ENCODE peak calls at places on chromosome 12, in seven cellular contexts. H, E, I, L, A, V and S are unnamed samples. For H3K4me1 and H3K9me3, the result is how much of the 10 kb centered on the place peaks cover.

GRCh38 chr12:4417471-4417870 is 28.1 kb downstream of the FGF6 start:
- DNase-seq in H (no peak), E (no peak), I (no peak), L (no peak), A (peak), V (peak), S (no peak)

GRCh38 chr12:70576341-70577282 is 60.6 kb downstream of the PTPRB start:
- DNase-seq in H (no peak), E (no peak), I (no peak), L (no peak), A (no peak), V (no peak), S (no peak)

GRCh38 chr12:92140919-92141536 is 4.6 kb downstream of the BTG1 start:
- DNase-seq in H (no peak), E (no peak), I (no peak), L (no peak), A (no peak), V (no peak), S (no peak)

GRCh38 chr12:80208081-80208480 is 108.7 kb downstream of the OTOGL start:
- DNase-seq in H (no peak), E (no peak), I (no peak), L (no peak), A (no peak), V (no peak), S (no peak)

GRCh38 chr12:29591140-29592020 is 93.9 kb upstream of the OVCH1 start:
- DNase-seq in H (no peak), E (no peak), I (no peak), L (no peak), A (peak), V (no peak), S (peak)

GRCh38 chr12:78746001-78746400 is 118.6 kb upstream of the SYT1 start:
- DNase-seq in H (no peak), E (no peak), I (no peak), L (no peak), A (no peak), V (no peak), S (no peak)

GRCh38 chr12:77049767-77050353 is 15.5 kb downstream of the E2F7 start:
- DNase-seq in H (no peak), E (peak), I (no peak), L (no peak), A (no peak), V (peak), S (no peak)

GRCh38 chr12:2853626-2854025 is 3.2 kb downstream of the TEX52 start:
- DNase-seq in H (peak), E (peak), I (peak), L (peak), A (peak), V (peak), S (peak)

GRCh38 chr12:128813392-128813791 is 10.4 kb downstream of the SLC15A4 start:
- DNase-seq in H (no peak), E (peak), I (no peak), L (no peak), A (no peak), V (no peak), S (no peak)

GRCh38 chr12:102958073-102958829 is 777 bp downstream of the ASCL1 start:
- DNase-seq in H (peak), E (no peak), I (no peak), L (no peak), A (peak), V (no peak), S (no peak)

GRCh38 chr12:114305446-114305845 is 100.5 kb downstream of the TBX5 start:
- DNase-seq in H (no peak), E (no peak), I (no peak), L (no peak), A (no peak), V (no peak), S (no peak)

GRCh38 chr12:55705802-55706402 is 1.8 kb downstream of the ITGA7 start:
- DNase-seq in H (no peak), E (no peak), I (no peak), L (no peak), A (peak), V (no peak), S (peak)

GRCh38 chr12:96091833-96092232 is 56.4 kb upstream of the LTA4H start:
- DNase-seq in H (no peak), E (no peak), I (no peak), L (no peak), A (peak), V (no peak), S (no peak)

GRCh38 chr12:120342567-120343537 is 15.3 kb upstream of the PLA2G1B start:
- DNase-seq in H (no peak), E (no peak), I (no peak), L (no peak), A (no peak), V (no peak), S (no peak)

GRCh38 chr12:131865196-131865875 is 29.1 kb upstream of the ULK1 start:
- DNase-seq in H (no peak), E (no peak), I (no peak), L (no peak), A (no peak), V (no peak), S (no peak)

GRCh38 chr12:1773937-1774655 is 46.3 kb upstream of the LRTM2 start:
- DNase-seq in H (no peak), E (no peak), I (no peak), L (no peak), A (no peak), V (no peak), S (no peak)

GRCh38 chr12:73935817-73936216 is 601.8 kb upstream of the ATXN7L3B start:
- DNase-seq in H (no peak), E (no peak), I (no peak), L (no peak), A (no peak), V (no peak), S (no peak)

GRCh38 chr12:5102261-5102789 is 58.6 kb downstream of the KCNA5 start:
- DNase-seq in H (no peak), E (no peak), I (no peak), L (no peak), A (no peak), V (no peak), S (no peak)

GRCh38 chr12:51254592-51254991 is 15.6 kb downstream of the SMAGP start:
- DNase-seq in H (no peak), E (no peak), I (no peak), L (no peak), A (no peak), V (no peak), S (no peak)

GRCh38 chr12:5243014-5243413 is 188.9 kb upstream of the NTF3 start:
- DNase-seq in H (no peak), E (no peak), I (no peak), L (no peak), A (no peak), V (no peak), S (no peak)

GRCh38 chr12:2666411-2666810 is 128.4 kb upstream of the FKBP4 start:
- DNase-seq in H (no peak), E (no peak), I (no peak), L (no peak), A (peak), V (no peak), S (no peak)

GRCh38 chr12:52041695-52042123 is 9.5 kb upstream of the NR4A1 start:
- DNase-seq in H (no peak), E (peak), I (no peak), L (peak), A (peak), V (no peak), S (no peak)

GRCh38 chr12:59929091-59929490 is 333.3 kb downstream of the SLC16A7 start:
- DNase-seq in H (no peak), E (peak), I (peak), L (no peak), A (no peak), V (no peak), S (no peak)

GRCh38 chr12:2623472-2623871 is 171.3 kb upstream of the FKBP4 start:
- DNase-seq in H (no peak), E (no peak), I (no peak), L (no peak), A (no peak), V (no peak), S (no peak)

GRCh38 chr12:126891789-126892188 is 1375.2 kb upstream of the TMEM132C start:
- DNase-seq in H (no peak), E (no peak), I (no peak), L (no peak), A (peak), V (no peak), S (no peak)

GRCh38 chr12:106227641-106228319 is 20.0 kb downstream of the CKAP4 start:
- DNase-seq in H (peak), E (peak), I (peak), L (no peak), A (peak), V (no peak), S (no peak)

GRCh38 chr12:26830783-26831601 is 2.0 kb downstream of the ITPR2 start:
- DNase-seq in H (no peak), E (peak), I (no peak), L (no peak), A (peak), V (no peak), S (no peak)
- H3K4me1 ChIP-seq in H (under half), E (under half), I (under half), L (under half), A (under half), V (under half), S (under half)

GRCh38 chr12:10900972-10901371 is 8.4 kb downstream of the TAS2R13 start:
- DNase-seq in H (no peak), E (no peak), I (no peak), L (no peak), A (no peak), V (no peak), S (no peak)

GRCh38 chr12:10900530-10900929 is 8.8 kb downstream of the TAS2R13 start:
- DNase-seq in H (no peak), E (no peak), I (no peak), L (no peak), A (no peak), V (no peak), S (no peak)

GRCh38 chr12:10904686-10905085 is 4.7 kb downstream of the TAS2R13 start:
- DNase-seq in H (no peak), E (no peak), I (no peak), L (no peak), A (no peak), V (no peak), S (no peak)

GRCh38 chr12:10896854-10897253 is 12.5 kb downstream of the TAS2R13 start:
- DNase-seq in H (no peak), E (no peak), I (no peak), L (no peak), A (no peak), V (no peak), S (no peak)

GRCh38 chr12:10901427-10901826 is 7.9 kb downstream of the TAS2R13 start:
- DNase-seq in H (no peak), E (no peak), I (no peak), L (no peak), A (no peak), V (no peak), S (no peak)
- TF ChIP-seq CTCF in H (peak), E (no peak), I (no peak), L (no peak), A (peak), V (no peak), S (no peak)

DNA sequence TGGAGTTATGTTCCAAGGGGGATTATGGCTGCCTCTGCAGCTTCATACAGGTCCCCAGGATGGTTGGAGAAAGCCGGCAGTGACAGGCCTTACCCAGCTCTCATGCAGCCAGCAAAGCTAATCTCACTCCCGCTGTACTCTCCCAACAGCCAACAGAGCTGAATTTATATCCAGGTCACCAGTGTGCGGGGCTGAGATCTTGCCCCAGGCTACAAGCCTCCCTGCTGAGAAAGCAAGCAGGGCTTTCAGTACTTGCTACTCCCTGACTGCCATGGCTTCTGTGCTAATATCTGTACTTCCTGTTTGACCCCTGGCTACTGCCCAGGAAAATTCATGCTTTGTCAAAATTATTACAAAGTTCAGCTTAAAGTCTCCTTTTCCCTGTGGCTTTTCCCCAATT is 92.9 kb downstream of the ATP23 start:
- DNase-seq in H (no peak), E (no peak), I (no peak), L (no peak), A (no peak), V (peak), S (no peak)
- H3K9me3 ChIP-seq in H (under half), E (under half), I (under half), L (under half), A (under half), V (under half), S (under half)

GRCh38 chr12:54421175-54421872 is 2.3 kb upstream of the ITGA5 start:
- DNase-seq in H (no peak), E (peak), I (peak), L (peak), A (no peak), V (no peak), S (peak)

GRCh38 chr12:54419088-54419887 is at the start of gene ITGA5:
- DNase-seq in H (peak), E (peak), I (peak), L (peak), A (peak), V (peak), S (peak)

GRCh38 chr12:54421873-54422250 is 2.8 kb upstream of the ITGA5 start:
- DNase-seq in H (no peak), E (no peak), I (peak), L (no peak), A (peak), V (no peak), S (no peak)

GRCh38 chr12:54418441-54419087 is 502 bp downstream of the ITGA5 start:
- DNase-seq in H (no peak), E (no peak), I (no peak), L (no peak), A (no peak), V (no peak), S (no peak)

DNA sequence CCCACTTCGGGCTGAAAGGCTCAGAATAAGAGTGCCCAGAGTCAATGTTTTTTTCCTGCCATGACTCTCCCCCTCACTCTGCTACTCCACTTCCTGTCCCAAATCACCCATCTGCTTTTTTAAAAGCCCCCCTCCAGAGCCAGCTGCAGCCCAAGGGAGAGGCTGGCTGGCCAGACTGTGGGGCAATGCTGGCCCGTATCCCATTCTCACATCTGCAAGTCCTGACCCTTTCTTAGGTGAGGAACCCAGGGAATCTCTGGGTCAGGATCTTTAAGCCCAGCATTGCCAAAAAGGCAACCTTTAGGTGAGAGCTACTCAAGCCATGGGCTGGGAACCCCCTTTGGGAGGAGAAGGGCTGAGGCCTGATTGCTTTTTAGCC is 1.7 kb upstream of the ITGA5 start:
- DNase-seq in H (no peak), E (no peak), I (no peak), L (peak), A (peak), V (no peak), S (peak)
- H3K4me1 ChIP-seq in H (under half), E (under half), I (half or more), L (under half), A (under half), V (under half), S (under half)